ENCODE peak calls at places on chromosomes 13 and 19, in eight cellular contexts. N is stromal cell of bone marrow; X is IMR-90; H is GM20000; D is GM23248; R is AG09319; U is stimulated activated naive B cell treated with anti-CD40 and anti-IgM and Interleukin-4, amounts not matched to agents 10 μg/mL and 1 μg/mL and 100 μg/mL, for 72 hours; C is C1 segment of cervical spinal cord. P is an unnamed sample.

GRCh38 chr13:99894835-99895427 is 76.6 kb downstream of the ZIC5 start:
- DNase-seq in N (no peak), X (no peak), H (peak; percentile 42), D (peak; percentile 27), R (no peak), U (no peak), C (no peak), P (no peak)

GRCh38 chr19:14612657-14613056 is 29.8 kb downstream of the CLEC17A start:
- DNase-seq in N (no peak), X (no peak), H (no peak), D (no peak), R (no peak), U (no peak), C (no peak), P (no peak)

GRCh38 chr19:13946414-13946813 is 5.9 kb upstream of the DCAF15 start:
- DNase-seq in N (no peak), X (no peak), H (no peak), D (no peak), R (no peak), U (no peak), C (no peak), P (no peak)

GRCh38 chr13:38872693-38873092 is 117.9 kb downstream of the STOML3 start:
- DNase-seq in N (no peak), X (peak; percentile 5), H (peak; percentile 26), D (peak; percentile 47), R (no peak), U (peak; percentile 15), C (peak; percentile 0), P (no peak)

GRCh38 chr13:34719060-34719875 is 222.8 kb upstream of the NBEA start:
- DNase-seq in N (no peak), X (no peak), H (no peak), D (no peak), R (no peak), U (no peak), C (no peak), P (no peak)

GRCh38 chr19:49896863-49897621 is at the start of gene IL4I1:
- DNase-seq in N (peak; percentile 13), X (peak; percentile 42), H (peak; percentile 78), D (peak; percentile 28), R (no peak), U (peak; percentile 93), C (no peak), P (no peak)

GRCh38 chr13:99378985-99379734 is 72.0 kb upstream of the GPR183 start:
- DNase-seq in N (no peak), X (peak; percentile 35), H (no peak), D (no peak), R (no peak), U (no peak), C (no peak), P (peak; percentile 43)

GRCh38 chr13:42883771-42884170 is 102.4 kb downstream of the FAM216B start:
- DNase-seq in N (peak; percentile 39), X (peak; percentile 33), H (no peak), D (peak; percentile 70), R (peak; percentile 23), U (no peak), C (no peak), P (peak; percentile 59)

GRCh38 chr13:72686766-72687165 is 40.7 kb downstream of the MZT1 start:
- DNase-seq in N (no peak), X (no peak), H (no peak), D (no peak), R (no peak), U (no peak), C (no peak), P (no peak)

GRCh38 chr13:59823495-59823894 is 340.2 kb downstream of the DIAPH3 start:
- DNase-seq in N (peak; percentile 26), X (peak; percentile 77), H (no peak), D (peak; percentile 70), R (no peak), U (no peak), C (no peak), P (peak; percentile 70)

GRCh38 chr19:2475018-2475701 is 767 bp upstream of the GADD45B start:
- DNase-seq in N (no peak), X (peak; percentile 48), H (peak; percentile 81), D (peak; percentile 84), R (no peak), U (peak; percentile 80), C (peak; percentile 62), P (peak; percentile 80)

GRCh38 chr13:59494560-59494970 is 669.2 kb downstream of the DIAPH3 start:
- DNase-seq in N (peak; percentile 53), X (peak; percentile 81), H (no peak), D (peak; percentile 5), R (peak; percentile 11), U (no peak), C (peak; percentile 15), P (peak; percentile 70)

GRCh38 chr13:64130170-64130569 is 2714.5 kb upstream of the PCDH20 start:
- DNase-seq in N (no peak), X (no peak), H (no peak), D (no peak), R (no peak), U (no peak), C (no peak), P (no peak)

GRCh38 chr13:73171242-73171641 is 112.4 kb downstream of the KLF5 start:
- DNase-seq in N (no peak), X (no peak), H (no peak), D (no peak), R (no peak), U (no peak), C (no peak), P (no peak)

GRCh38 chr13:27960362-27961226 is 8.5 kb downstream of the CDX2 start:
- DNase-seq in N (peak; percentile 13), X (no peak), H (peak; percentile 83), D (peak; percentile 55), R (no peak), U (no peak), C (no peak), P (peak; percentile 28)

GRCh38 chr13:71252191-71252704 is 614.8 kb downstream of the DACH1 start:
- DNase-seq in N (no peak), X (no peak), H (no peak), D (no peak), R (no peak), U (no peak), C (no peak), P (no peak)

GRCh38 chr19:15450528-15450890 is 753 bp upstream of the WIZ start:
- DNase-seq in N (no peak), X (no peak), H (no peak), D (no peak), R (no peak), U (no peak), C (no peak), P (no peak)

GRCh38 chr13:42876810-42877550 is 95.6 kb downstream of the FAM216B start:
- DNase-seq in N (peak; percentile 41), X (peak; percentile 66), H (no peak), D (peak; percentile 85), R (no peak), U (no peak), C (no peak), P (peak; percentile 60)

GRCh38 chr19:17762505-17763229 is 11.4 kb downstream of the FCHO1 start:
- DNase-seq in N (no peak), X (peak; percentile 62), H (no peak), D (peak; percentile 57), R (no peak), U (no peak), C (no peak), P (peak; percentile 46)

GRCh38 chr19:36209372-36209771 is 5.1 kb downstream of the ZNF565 start:
- DNase-seq in N (no peak), X (no peak), H (no peak), D (no peak), R (no peak), U (no peak), C (no peak), P (no peak)

GRCh38 chr13:94534171-94534570 is 54.7 kb upstream of the DCT start:
- DNase-seq in N (no peak), X (peak; percentile 45), H (no peak), D (peak; percentile 33), R (no peak), U (no peak), C (no peak), P (no peak)

GRCh38 chr19:30003862-30004261 is 61.8 kb downstream of the URI1 start:
- DNase-seq in N (no peak), X (no peak), H (no peak), D (no peak), R (no peak), U (no peak), C (no peak), P (no peak)

GRCh38 chr13:28531195-28531955 is 36.4 kb upstream of the FLT1 start:
- DNase-seq in N (no peak), X (peak; percentile 30), H (no peak), D (peak; percentile 64), R (no peak), U (no peak), C (peak; percentile 20), P (peak; percentile 40)

GRCh38 chr13:91101436-91101835 is 246.1 kb upstream of the MIR17HG start:
- DNase-seq in N (no peak), X (no peak), H (no peak), D (no peak), R (no peak), U (no peak), C (no peak), P (no peak)

GRCh38 chr19:29062486-29063435 is 150.2 kb downstream of the UQCRFS1 start:
- DNase-seq in N (no peak), X (no peak), H (no peak), D (no peak), R (no peak), U (no peak), C (no peak), P (no peak)

GRCh38 chr19:10006335-10006708 is 4.0 kb downstream of the COL5A3 start:
- DNase-seq in N (peak; percentile 81), X (peak; percentile 72), H (no peak), D (peak; percentile 86), R (no peak), U (no peak), C (peak; percentile 6), P (no peak)

GRCh38 chr13:64591981-64592380 is 2638.2 kb downstream of the PCDH9 start:
- DNase-seq in N (peak; percentile 2), X (peak; percentile 61), H (no peak), D (peak; percentile 44), R (no peak), U (no peak), C (no peak), P (peak; percentile 43)

GRCh38 chr19:37979547-37980082 is 72.6 kb downstream of the SIPA1L3 start:
- DNase-seq in N (no peak), X (no peak), H (no peak), D (no peak), R (no peak), U (peak; percentile 65), C (no peak), P (no peak)

GRCh38 chr19:23118400-23118799 is 1.6 kb downstream of the ZNF730 start:
- DNase-seq in N (no peak), X (no peak), H (no peak), D (no peak), R (no peak), U (no peak), C (no peak), P (no peak)

GRCh38 chr19:32186542-32187330 is 158.7 kb upstream of the ZNF507 start:
- DNase-seq in N (no peak), X (no peak), H (no peak), D (no peak), R (no peak), U (no peak), C (no peak), P (no peak)

GRCh38 chr13:106242554-106242953 is 292.9 kb downstream of the EFNB2 start:
- DNase-seq in N (no peak), X (no peak), H (no peak), D (no peak), R (no peak), U (no peak), C (no peak), P (no peak)